ENCODE peak calls at places on chromosomes 6 and 20, in six cellular contexts. M is H9, P is IMR-90, N is H1, F is trophoblast cell, K is neuronal stem cell. Q is an unnamed sample.

GRCh38 chr20:21796059-21796458 is 90.6 kb downstream of the PAX1 start:
- DNase-seq in M (no peak), P (no peak), N (no peak), F (no peak), K (no peak), Q (no peak)

GRCh38 chr6:36678488-36679042 is at the start of gene CDKN1A:
- DNase-seq in M (peak), P (peak), N (no peak), F (peak), K (peak), Q (peak)

GRCh38 chr6:73236147-73236750 is 11.0 kb upstream of the KHDC1L start:
- DNase-seq in M (no peak), P (peak), N (no peak), F (peak), K (no peak), Q (peak)

GRCh38 chr6:142871910-142872331 is 73.1 kb downstream of the HIVEP2 start:
- DNase-seq in M (no peak), P (peak), N (no peak), F (peak), K (no peak), Q (peak)

GRCh38 chr6:135438907-135439535 is 58.5 kb downstream of the AHI1 start:
- DNase-seq in M (no peak), P (peak), N (no peak), F (peak), K (no peak), Q (peak)

GRCh38 chr20:59837623-59838394 is 95.6 kb downstream of the SYCP2 start:
- DNase-seq in M (no peak), P (no peak), N (no peak), F (no peak), K (no peak), Q (no peak)

GRCh38 chr6:80528115-80528514 is 421.6 kb downstream of the BCKDHB start:
- DNase-seq in M (no peak), P (peak), N (no peak), F (no peak), K (no peak), Q (peak)

GRCh38 chr6:158706369-158706982 is 56.6 kb downstream of the SYTL3 start:
- DNase-seq in M (peak), P (peak), N (no peak), F (peak), K (no peak), Q (peak)

GRCh38 chr20:62544505-62545055 is 68.8 kb upstream of the GATA5 start:
- DNase-seq in M (no peak), P (no peak), N (no peak), F (no peak), K (no peak), Q (no peak)

GRCh38 chr20:1566701-1567100 is 9.2 kb upstream of the SIRPD start:
- DNase-seq in M (no peak), P (peak), N (no peak), F (peak), K (no peak), Q (no peak)

GRCh38 chr6:139965393-139965792 is 590.9 kb upstream of the CITED2 start:
- DNase-seq in M (no peak), P (peak), N (no peak), F (no peak), K (no peak), Q (peak)

GRCh38 chr6:155090166-155090565 is 95.1 kb downstream of the TIAM2 start:
- DNase-seq in M (no peak), P (no peak), N (no peak), F (no peak), K (no peak), Q (peak)

GRCh38 chr20:49161428-49162152 is 26.5 kb downstream of the STAU1 start:
- DNase-seq in M (no peak), P (no peak), N (no peak), F (no peak), K (no peak), Q (no peak)

GRCh38 chr20:63058696-63059335 is 52.1 kb upstream of the BHLHE23 start:
- DNase-seq in M (peak), P (no peak), N (no peak), F (no peak), K (no peak), Q (no peak)

GRCh38 chr6:74991573-74992332 is 214.1 kb downstream of the COL12A1 start:
- DNase-seq in M (no peak), P (peak), N (no peak), F (no peak), K (no peak), Q (peak)

GRCh38 chr6:74369556-74369993 is 673.6 kb downstream of the CD109 start:
- DNase-seq in M (no peak), P (peak), N (no peak), F (peak), K (no peak), Q (peak)

DNA sequence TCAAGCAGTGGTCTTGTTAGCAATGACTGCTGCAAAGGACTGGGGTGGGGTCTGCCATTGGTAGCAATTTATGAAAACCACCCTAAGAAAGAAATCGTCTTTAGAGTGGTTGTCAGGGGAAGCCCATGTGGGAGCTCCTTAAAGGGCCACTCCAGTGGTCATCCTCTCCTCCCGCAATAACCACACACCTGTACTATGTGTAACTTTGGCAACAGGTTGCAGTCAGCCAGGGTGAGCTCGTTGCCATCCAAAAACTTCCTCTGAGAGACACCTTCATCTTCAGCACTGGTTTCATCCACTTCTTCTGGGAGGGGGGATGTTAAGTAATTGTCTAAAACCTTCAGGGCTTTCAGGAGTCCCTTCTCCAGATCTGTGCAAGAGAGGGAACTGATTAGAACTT is 2.9 kb upstream of the DDAH2 start:
- DNase-seq in M (no peak), P (no peak), N (no peak), F (no peak), K (no peak), Q (no peak)
- H4K91ac ChIP-seq in M (no peak), P (no peak), N (no peak), F (no peak), K (no peak), Q (no peak)

DNA sequence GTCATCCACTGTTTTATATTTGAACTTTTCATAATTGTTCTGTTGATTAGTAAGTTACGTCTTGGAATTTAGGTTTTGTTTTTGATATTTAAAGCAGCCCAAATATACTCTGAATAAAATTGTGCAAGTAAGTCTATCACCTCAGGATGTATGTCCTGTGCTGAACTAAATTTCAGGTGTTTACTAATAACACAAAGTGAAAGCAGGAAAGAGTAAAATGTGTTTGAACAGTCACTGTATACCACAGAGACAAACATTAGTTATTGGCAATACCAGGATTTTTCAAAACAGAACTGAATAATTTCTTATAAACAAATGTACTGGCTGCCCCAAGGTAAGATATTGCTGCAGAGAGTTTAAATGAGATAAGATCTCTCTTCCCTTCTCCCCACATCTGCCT is 404.7 kb upstream of the RUNX2 start:
- DNase-seq in M (no peak), P (no peak), N (no peak), F (no peak), K (no peak), Q (no peak)
- H4K91ac ChIP-seq in M (no peak), P (no peak), N (no peak), F (no peak), K (no peak), Q (no peak)

DNA sequence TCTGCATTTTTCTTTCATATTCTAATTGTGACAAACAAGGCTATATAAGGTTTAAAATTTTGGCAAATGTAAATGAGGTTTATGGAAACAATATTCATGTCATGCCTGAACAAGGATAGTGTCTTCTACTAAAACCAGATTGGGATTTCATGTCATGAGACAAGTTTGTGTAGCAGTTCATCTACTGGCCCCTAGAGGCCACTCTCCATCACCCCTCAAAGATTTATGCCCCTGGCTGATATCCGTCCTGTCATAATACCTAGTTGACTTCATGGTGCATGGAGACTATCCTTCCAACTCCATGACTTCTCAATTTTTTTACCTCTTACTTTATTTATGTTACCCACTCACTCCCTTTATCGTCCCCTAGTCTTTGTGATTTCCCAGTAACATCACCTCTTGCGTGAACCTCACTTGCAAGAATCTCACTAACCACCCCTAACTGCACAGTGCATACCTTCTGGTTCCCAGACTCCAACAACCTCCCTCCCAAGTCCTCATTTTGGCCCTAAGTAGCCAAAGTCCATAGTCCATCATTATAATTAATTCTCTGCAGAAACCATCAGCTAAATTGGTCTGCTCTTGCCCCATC is 179.8 kb downstream of the TASP1 start:
- DNase-seq in M (no peak), P (peak), N (no peak), F (peak), K (peak), Q (peak)
- H4K91ac ChIP-seq in M (no peak), P (no peak), N (no peak), F (no peak), K (no peak), Q (no peak)

GRCh38 chr6:56958481-56958880 is 3.6 kb downstream of the BEND6 start:
- DNase-seq in M (no peak), P (peak), N (no peak), F (no peak), K (no peak), Q (no peak)

GRCh38 chr6:56959938-56960337 is 5.0 kb downstream of the BEND6 start:
- DNase-seq in M (no peak), P (peak), N (no peak), F (no peak), K (no peak), Q (peak)

GRCh38 chr6:56961151-56961550 is 6.2 kb downstream of the BEND6 start:
- DNase-seq in M (no peak), P (no peak), N (no peak), F (no peak), K (no peak), Q (no peak)

GRCh38 chr6:56957856-56958255 is 2.9 kb downstream of the BEND6 start:
- DNase-seq in M (no peak), P (no peak), N (no peak), F (no peak), K (no peak), Q (no peak)

GRCh38 chr6:56959094-56959493 is 4.2 kb downstream of the BEND6 start:
- DNase-seq in M (no peak), P (peak), N (no peak), F (no peak), K (no peak), Q (no peak)
- H4K91ac ChIP-seq in M (no peak), P (no peak), N (no peak), F (no peak), K (no peak), Q (no peak)

GRCh38 chr20:33278700-33279099 is 4.3 kb upstream of the BPIFB1 start:
- DNase-seq in M (no peak), P (no peak), N (no peak), F (no peak), K (no peak), Q (no peak)

GRCh38 chr20:33276303-33277113 is 6.5 kb upstream of the BPIFB1 start:
- DNase-seq in M (peak), P (no peak), N (no peak), F (no peak), K (no peak), Q (no peak)

GRCh38 chr20:33279261-33279910 is 3.6 kb upstream of the BPIFB1 start:
- DNase-seq in M (no peak), P (no peak), N (no peak), F (no peak), K (no peak), Q (no peak)

GRCh38 chr20:33275871-33276270 is 7.1 kb upstream of the BPIFB1 start:
- DNase-seq in M (no peak), P (no peak), N (no peak), F (no peak), K (no peak), Q (no peak)

GRCh38 chr20:33277471-33278441 is 5.3 kb upstream of the BPIFB1 start:
- DNase-seq in M (no peak), P (no peak), N (no peak), F (peak), K (no peak), Q (no peak)
- H4K91ac ChIP-seq in M (no peak), P (no peak), N (peak), F (no peak), K (no peak), Q (no peak)

DNA sequence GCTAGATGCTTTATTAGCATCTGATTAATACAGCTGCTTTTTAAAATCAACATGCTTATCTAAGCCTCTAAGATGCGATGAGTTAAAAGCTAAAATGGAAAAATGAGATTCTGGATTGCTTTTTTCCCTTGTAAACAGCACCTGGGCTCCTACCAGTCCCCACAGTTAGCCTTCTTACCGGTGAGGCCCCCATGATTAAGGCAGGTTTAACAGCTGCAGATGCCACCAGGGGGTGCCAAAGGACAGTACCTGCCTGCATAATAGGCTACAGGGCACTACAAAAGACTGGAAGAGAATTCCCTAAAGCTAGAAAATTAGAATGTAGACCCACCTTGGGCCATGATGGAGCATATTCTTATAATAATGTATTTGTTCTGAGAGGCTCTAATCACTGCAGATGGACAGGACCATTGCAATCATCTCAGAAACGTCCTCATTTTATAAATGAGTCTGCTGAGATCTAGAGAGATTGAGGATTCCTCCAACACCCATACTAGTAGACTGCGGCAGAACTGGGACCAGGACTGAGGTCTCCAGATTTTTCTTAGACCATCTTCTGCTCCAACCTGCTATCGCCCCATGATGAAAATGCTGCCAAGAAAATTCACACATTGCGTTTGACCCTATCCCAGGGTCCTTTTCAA is 148.7 kb downstream of the RPS12 start:
- DNase-seq in M (peak), P (peak), N (peak), F (peak), K (peak), Q (peak)
- H4K91ac ChIP-seq in M (no peak), P (no peak), N (no peak), F (no peak), K (no peak), Q (no peak)

DNA sequence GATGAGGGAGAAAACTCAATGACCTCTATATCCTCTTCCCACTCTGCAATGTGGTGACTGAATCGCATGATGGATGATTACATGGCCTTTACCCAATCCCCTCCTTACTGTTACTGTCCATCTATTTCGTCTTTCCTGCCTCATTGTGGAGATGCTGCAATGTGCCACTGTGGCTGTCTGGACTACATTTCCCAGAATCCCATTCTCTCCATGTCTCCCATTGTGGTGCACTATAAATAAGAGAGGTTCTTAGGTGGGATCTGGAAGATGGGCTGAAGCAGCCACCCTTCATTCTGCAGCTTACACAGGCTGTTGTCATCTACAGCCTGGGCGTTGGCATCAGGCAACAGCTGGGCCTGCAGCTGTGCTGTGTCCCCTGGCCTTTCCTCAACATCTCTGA is 233.6 kb downstream of the PRKN start:
- DNase-seq in M (no peak), P (no peak), N (no peak), F (no peak), K (no peak), Q (no peak)
- H4K91ac ChIP-seq in M (no peak), P (no peak), N (no peak), F (no peak), K (no peak), Q (no peak)

DNA sequence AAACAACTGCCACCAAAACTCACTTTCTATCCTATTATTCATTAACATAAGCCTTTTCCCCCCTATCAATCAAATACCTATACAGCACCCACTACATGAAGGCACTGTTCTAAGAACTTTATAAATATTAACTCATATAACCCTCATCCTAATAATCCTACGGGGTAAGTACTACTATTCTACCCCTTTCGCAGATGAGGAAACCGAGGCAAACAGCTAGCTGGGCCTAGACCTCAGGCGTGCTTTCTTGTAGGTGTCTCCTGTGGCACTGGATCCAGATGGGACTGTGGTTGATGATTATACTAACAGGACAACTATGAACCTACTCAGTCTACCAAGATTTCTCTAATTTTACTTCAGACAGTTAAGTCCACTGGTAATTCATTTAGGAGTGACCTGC is 131.6 kb downstream of the ZMYND8 start:
- DNase-seq in M (no peak), P (no peak), N (no peak), F (no peak), K (no peak), Q (no peak)
- H4K91ac ChIP-seq in M (no peak), P (no peak), N (no peak), F (no peak), K (no peak), Q (no peak)